ENCODE peak calls at places on chromosomes 1 and 21, in four cellular contexts. X is MM.1S, F is BJ, I is GM12864. K is an unnamed sample.

GRCh38 chr1:208243851-208244583 is at the start of gene PLXNA2:
- DNase-seq in X (peak), F (no peak), I (no peak), K (peak)

GRCh38 chr1:114314098-114314497 is 160.4 kb upstream of the SYT6 start:
- DNase-seq in X (no peak), F (no peak), I (no peak), K (no peak)

GRCh38 chr1:37410080-37410479 is 64.3 kb upstream of the ZC3H12A start:
- DNase-seq in X (no peak), F (no peak), I (no peak), K (no peak)

GRCh38 chr1:15176898-15177665 is 23.5 kb downstream of the TMEM51 start:
- DNase-seq in X (no peak), F (no peak), I (no peak), K (no peak)

GRCh38 chr1:67685558-67686271 is 714 bp downstream of the GADD45A start:
- DNase-seq in X (peak), F (no peak), I (no peak), K (no peak)

GRCh38 chr1:245840971-245841370 is 666.1 kb downstream of the SMYD3 start:
- DNase-seq in X (no peak), F (no peak), I (no peak), K (no peak)

GRCh38 chr1:63728611-63729226 is 45.1 kb upstream of the ROR1 start:
- DNase-seq in X (no peak), F (no peak), I (no peak), K (no peak)

GRCh38 chr1:226660410-226661182 is 78.5 kb downstream of the ITPKB start:
- DNase-seq in X (no peak), F (no peak), I (no peak), K (no peak)

GRCh38 chr1:199685369-199685768 is 342.1 kb upstream of the NR5A2 start:
- DNase-seq in X (no peak), F (peak), I (no peak), K (no peak)

GRCh38 chr1:151990856-151991198 is 2.8 kb downstream of the S100A10 start:
- DNase-seq in X (no peak), F (no peak), I (no peak), K (no peak)

GRCh38 chr21:33682992-33683627 is 40.8 kb downstream of the ITSN1 start:
- DNase-seq in X (no peak), F (peak), I (no peak), K (no peak)

GRCh38 chr1:203628185-203628996 is 1.8 kb downstream of the ATP2B4 start:
- DNase-seq in X (no peak), F (no peak), I (no peak), K (peak)

GRCh38 chr1:18927082-18927653 is 24.8 kb upstream of the ALDH4A1 start:
- DNase-seq in X (peak), F (no peak), I (no peak), K (no peak)

GRCh38 chr1:181354865-181355264 is 128.5 kb upstream of the CACNA1E start:
- DNase-seq in X (no peak), F (no peak), I (no peak), K (no peak)

GRCh38 chr1:152996633-152997385 is 4.7 kb upstream of the SPRR3 start:
- DNase-seq in X (no peak), F (no peak), I (no peak), K (no peak)

GRCh38 chr21:45048968-45049367 is 25.4 kb upstream of the ADARB1 start:
- DNase-seq in X (no peak), F (no peak), I (no peak), K (no peak)

GRCh38 chr1:76257823-76258222 is 183.3 kb downstream of the ST6GALNAC3 start:
- DNase-seq in X (no peak), F (no peak), I (no peak), K (no peak)

DNA sequence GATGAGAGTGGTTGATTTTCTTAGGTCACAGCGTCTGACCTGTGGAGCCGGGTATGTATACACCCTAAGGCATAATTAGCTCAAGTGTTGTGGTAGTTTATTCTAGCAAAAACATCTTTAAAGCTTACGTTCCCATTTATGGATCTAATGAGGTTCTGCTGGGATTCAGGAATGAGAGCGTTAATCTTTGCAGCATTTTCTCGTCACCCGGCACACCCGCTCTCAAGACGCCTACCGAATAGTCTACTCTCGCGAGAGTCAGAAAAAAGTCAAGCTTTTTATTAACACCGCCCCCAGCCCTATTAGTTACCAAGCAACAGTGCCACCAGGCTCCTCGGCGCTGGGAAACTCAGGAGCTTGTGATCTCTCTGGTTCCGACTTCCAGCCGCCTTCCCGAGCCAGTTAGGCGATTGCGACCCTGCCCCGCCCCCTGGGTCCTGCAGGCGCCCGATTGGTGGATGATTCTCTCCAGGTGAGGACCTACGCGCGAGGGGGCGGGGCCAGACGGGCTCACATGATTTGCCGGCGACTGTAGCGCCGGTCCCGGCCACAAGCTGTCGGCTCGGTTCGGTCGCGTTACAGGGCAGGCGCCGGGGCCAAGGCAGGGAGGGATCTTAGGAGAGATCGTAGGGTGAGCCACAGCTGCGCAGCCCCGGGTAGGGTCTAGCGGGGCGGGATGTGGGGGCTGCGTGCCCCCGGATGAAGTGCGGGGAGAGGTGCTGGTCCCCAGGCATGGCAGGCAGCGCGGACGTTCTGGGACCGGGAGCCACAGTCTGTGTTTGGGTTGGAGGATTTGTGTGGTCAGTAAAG is at the start of gene PFKFB2:
- DNase-seq in X (peak), F (peak), I (peak), K (peak)
- H3K4me3 ChIP-seq in X (peak), F (peak), I (peak), K (peak)

DNA sequence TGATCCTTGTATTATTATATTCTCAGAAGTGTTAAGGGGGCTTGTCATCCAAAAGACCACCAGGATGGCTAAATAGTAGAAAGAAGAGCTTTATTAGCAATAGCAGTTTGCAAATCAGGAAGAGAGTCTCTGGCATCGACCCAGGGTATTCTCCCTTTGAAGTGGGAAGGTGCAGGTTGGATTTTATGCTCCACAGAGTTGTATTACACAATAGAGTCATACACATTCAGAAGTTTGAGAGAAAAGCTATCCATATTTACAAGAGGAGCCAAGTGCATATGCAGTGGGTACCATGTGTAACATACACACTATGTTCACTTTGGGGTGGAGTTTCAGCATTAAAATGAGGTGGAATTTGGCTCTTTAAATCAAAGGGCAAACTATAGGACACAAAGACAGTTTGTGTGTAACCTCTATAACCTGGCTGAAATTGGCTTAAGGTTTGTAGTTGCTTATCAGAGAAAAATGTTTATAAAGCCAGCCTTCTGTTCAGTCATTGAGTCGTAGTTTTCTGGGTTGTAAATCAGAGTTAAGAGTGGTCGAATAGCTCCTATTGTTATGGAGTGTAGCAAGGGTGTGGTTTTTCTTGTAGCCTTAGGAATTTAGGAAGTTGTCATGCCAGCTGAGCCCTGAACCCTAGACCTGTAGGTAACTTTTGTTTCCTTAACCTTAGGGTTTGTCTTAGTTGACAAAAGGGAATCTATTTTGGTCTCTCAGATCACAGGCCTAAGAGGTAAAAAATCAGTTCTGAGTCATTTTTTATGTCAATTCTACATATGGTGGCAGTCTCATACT is 125.3 kb downstream of the DNM3 start:
- DNase-seq in X (no peak), F (no peak), I (no peak), K (no peak)
- H3K4me3 ChIP-seq in X (no peak), F (no peak), I (no peak), K (no peak)

GRCh38 chr1:27351541-27352107 is 9.8 kb downstream of the SYTL1 start:
- DNase-seq in X (no peak), F (no peak), I (no peak), K (no peak)

GRCh38 chr1:27349784-27350672 is 8.2 kb downstream of the SYTL1 start:
- DNase-seq in X (peak), F (peak), I (no peak), K (no peak)

GRCh38 chr1:27353166-27353565 is 11.3 kb downstream of the SYTL1 start:
- DNase-seq in X (no peak), F (no peak), I (no peak), K (no peak)

GRCh38 chr1:27348861-27349783 is 7.3 kb downstream of the SYTL1 start:
- DNase-seq in X (peak), F (no peak), I (no peak), K (no peak)

GRCh38 chr1:27350673-27351540 is 9.1 kb downstream of the SYTL1 start:
- DNase-seq in X (no peak), F (no peak), I (no peak), K (no peak)
- H3K4me3 ChIP-seq in X (no peak), F (no peak), I (no peak), K (no peak)

GRCh38 chr1:23403355-23403734 is 21.2 kb downstream of the TCEA3 start:
- DNase-seq in X (no peak), F (no peak), I (no peak), K (no peak)
- H3K4me3 ChIP-seq in X (no peak), F (no peak), I (no peak), K (no peak)

DNA sequence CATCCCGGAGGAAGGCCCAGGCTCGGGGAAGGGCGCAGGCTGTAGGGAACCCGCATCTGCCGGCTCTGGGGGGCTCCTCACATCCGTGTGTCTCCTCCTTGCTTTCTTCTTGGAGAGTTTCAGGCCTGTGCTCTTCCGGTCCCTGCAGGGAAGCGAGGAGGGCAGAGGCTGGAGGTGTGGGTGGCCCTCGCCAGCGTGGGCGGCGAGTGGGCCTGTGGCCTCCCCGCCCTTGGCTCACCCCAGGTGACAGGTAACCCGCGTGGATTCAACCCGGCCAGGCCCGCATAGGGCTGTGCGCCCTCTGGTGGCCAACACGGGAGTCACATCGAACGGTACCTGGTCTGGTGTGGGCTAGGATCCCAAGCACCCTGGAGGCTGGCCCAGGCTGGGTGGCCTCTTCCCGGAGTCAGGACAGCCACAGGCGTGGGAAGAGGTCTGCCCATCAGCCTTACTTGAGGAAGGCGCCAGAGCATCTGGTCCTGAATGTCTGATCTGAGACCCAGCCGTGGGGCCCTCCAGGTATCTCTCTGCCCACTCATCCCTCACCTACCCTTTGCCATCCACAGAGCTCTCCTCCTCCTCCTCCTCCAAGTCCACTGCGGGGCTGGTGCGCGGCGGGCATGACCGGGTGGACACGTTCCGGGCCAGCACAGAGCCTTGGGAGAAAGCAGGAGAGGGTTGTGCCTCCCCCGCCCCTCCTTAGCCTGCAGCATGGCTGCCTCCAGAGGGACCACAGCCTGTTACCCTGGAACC is 9.6 kb upstream of the TNFRSF25 start:
- DNase-seq in X (peak), F (no peak), I (no peak), K (no peak)
- H3K4me3 ChIP-seq in X (no peak), F (no peak), I (no peak), K (no peak)

GRCh38 chr1:43286115-43286514 is 734 bp upstream of the C1orf210 start:
- DNase-seq in X (no peak), F (no peak), I (no peak), K (no peak)
- H3K4me3 ChIP-seq in X (no peak), F (no peak), I (no peak), K (no peak)

GRCh38 chr1:39954870-39955546 is at the start of gene MFSD2A:
- DNase-seq in X (peak), F (peak), I (peak), K (peak)

GRCh38 chr1:39949891-39950290 is 5.1 kb upstream of the MFSD2A start:
- DNase-seq in X (no peak), F (no peak), I (no peak), K (no peak)

GRCh38 chr1:39954261-39954869 is 580 bp upstream of the MFSD2A start:
- DNase-seq in X (no peak), F (no peak), I (no peak), K (no peak)

GRCh38 chr1:39951951-39952350 is 3.0 kb upstream of the MFSD2A start:
- DNase-seq in X (no peak), F (no peak), I (no peak), K (no peak)

GRCh38 chr1:39952359-39953110 is 2.4 kb upstream of the MFSD2A start:
- DNase-seq in X (no peak), F (no peak), I (no peak), K (no peak)
- H3K4me3 ChIP-seq in X (no peak), F (no peak), I (no peak), K (no peak)

K was measured in Jurkat, Clone E6-1.